ENCODE peak calls at places on chromosomes 16 and 17, in nine cellular contexts. U is AG20443; H is M059J; G is ELR; Q is activated CD4-positive, alpha-beta T cell treated with anti-CD3 and anti-CD28 coated beads, Interleukin-2, amount 10 ng/mL, durations not matched to agents 24 days and 14 days; P is AG04450; V is activated naive CD8-positive, alpha-beta T cell treated with anti-CD3 and anti-CD28 coated beads, Interleukin-2, amount 50 U/mL, for 24 hours; B is naive thymus-derived CD4-positive, alpha-beta T cell; M is Daoy. F is an unnamed sample.

GRCh38 chr17:57102122-57102521 is 17.1 kb downstream of the AKAP1 start:
- DNase-seq in V (no peak), U (no peak), H (no peak), G (no peak), Q (no peak), B (no peak), P (no peak), M (no peak), F (no peak)

GRCh38 chr17:46963571-46963970 is 15.5 kb downstream of the RPRML start:
- DNase-seq in B (no peak), V (no peak), U (no peak), G (no peak), H (no peak), M (no peak), P (no peak), Q (no peak), F (no peak)

GRCh38 chr16:15518412-15519351 is 84.3 kb downstream of the BMERB1 start:
- DNase-seq in V (no peak), M (no peak), U (peak; percentile 55), G (no peak), H (peak; percentile 47), B (no peak), P (peak; percentile 27), Q (no peak), F (peak; percentile 90)

GRCh38 chr17:11245187-11245586 is 4.2 kb downstream of the SHISA6 start:
- DNase-seq in V (no peak), U (no peak), H (no peak), B (no peak), G (no peak), M (no peak), Q (no peak), P (no peak), F (no peak)

GRCh38 chr17:51706098-51706497 is 445.8 kb downstream of the UTP18 start:
- DNase-seq in G (no peak), Q (no peak), V (no peak), U (no peak), B (no peak), H (no peak), M (no peak), P (no peak), F (no peak)

GRCh38 chr16:86338403-86339115 is 171.8 kb upstream of the FOXF1 start:
- DNase-seq in V (no peak), G (peak; percentile 45), U (no peak), H (no peak), Q (no peak), M (no peak), P (no peak), B (no peak), F (no peak)

GRCh38 chr17:63848834-63849689 is 6.6 kb upstream of the SMARCD2 start:
- DNase-seq in H (peak; percentile 38), G (peak; percentile 80), B (peak; percentile 94), P (peak; percentile 37), M (peak; percentile 64), Q (peak; percentile 99), V (peak; percentile 99), U (peak; percentile 97), F (peak; percentile 72)

GRCh38 chr17:32917842-32918241 is 10.1 kb upstream of the TMEM98 start:
- DNase-seq in G (no peak), H (no peak), Q (peak; percentile 42), B (no peak), V (no peak), U (no peak), M (no peak), P (no peak), F (no peak)

GRCh38 chr16:85610059-85610445 is 3.1 kb upstream of the GSE1 start:
- DNase-seq in P (no peak), Q (peak; percentile 61), U (no peak), B (no peak), V (no peak), G (no peak), H (no peak), M (no peak), F (no peak)

GRCh38 chr17:32525116-32525515 is 38.3 kb downstream of the CDK5R1 start:
- DNase-seq in B (no peak), M (peak; percentile 33), H (peak; percentile 54), V (no peak), Q (peak; percentile 50), U (peak; percentile 82), P (peak; percentile 27), G (no peak), F (peak; percentile 77)

GRCh38 chr17:63482509-63482908 is 5.6 kb downstream of the ACE start:
- DNase-seq in M (no peak), Q (no peak), P (no peak), G (no peak), V (no peak), U (no peak), B (no peak), H (no peak), F (no peak)

GRCh38 chr17:75845058-75845711 is 981 bp upstream of the UNC13D start:
- DNase-seq in H (peak; percentile 75), V (peak; percentile 76), B (no peak), U (peak; percentile 90), M (peak; percentile 81), Q (peak; percentile 88), G (peak; percentile 83), P (no peak), F (no peak)

GRCh38 chr17:71633391-71633849 is 487.4 kb upstream of the SOX9 start:
- DNase-seq in V (no peak), U (peak; percentile 68), P (peak; percentile 70), G (peak; percentile 97), Q (no peak), B (no peak), M (peak; percentile 56), H (peak; percentile 91), F (peak; percentile 96)

GRCh38 chr17:41615454-41615853 is 2.9 kb upstream of the KRT16 start:
- DNase-seq in M (peak; percentile 35), H (peak; percentile 42), U (no peak), B (no peak), V (no peak), Q (no peak), P (no peak), G (no peak), F (no peak)

GRCh38 chr16:57434003-57434402 is 13.2 kb downstream of the CIAPIN1 start:
- DNase-seq in H (no peak), Q (no peak), P (no peak), U (no peak), B (peak; percentile 75), G (no peak), V (no peak), M (no peak), F (no peak)

GRCh38 chr17:49439673-49440571 is 25.2 kb upstream of the PHB1 start:
- DNase-seq in V (no peak), M (no peak), B (no peak), H (peak; percentile 80), U (peak; percentile 62), G (peak; percentile 90), Q (no peak), P (no peak), F (peak; percentile 68)

GRCh38 chr16:7763111-7763510 is 430.5 kb downstream of the RBFOX1 start:
- DNase-seq in V (no peak), U (no peak), M (peak; percentile 17), Q (no peak), H (no peak), P (no peak), G (no peak), B (no peak), F (no peak)

GRCh38 chr16:15434425-15435215 is at the start of gene BMERB1:
- DNase-seq in M (peak; percentile 86), B (peak; percentile 18), H (peak; percentile 72), U (peak; percentile 96), G (peak; percentile 74), P (no peak), Q (peak; percentile 85), V (peak; percentile 82), F (peak; percentile 60)

GRCh38 chr16:23679274-23679985 is 741 bp downstream of the PLK1 start:
- DNase-seq in Q (peak; percentile 74), P (no peak), B (no peak), M (peak; percentile 58), U (peak; percentile 32), G (peak; percentile 69), V (peak; percentile 43), H (peak; percentile 67), F (peak; percentile 53)

GRCh38 chr16:24858219-24859041 is 12.7 kb downstream of the SLC5A11 start:
- DNase-seq in V (peak; percentile 65), U (peak; percentile 83), P (no peak), Q (peak; percentile 87), M (peak; percentile 63), G (peak; percentile 72), H (peak; percentile 65), B (peak; percentile 8), F (peak; percentile 26)

GRCh38 chr17:79801156-79802038 is 4.5 kb upstream of the CBX8 start:
- DNase-seq in Q (no peak), H (peak; percentile 40), P (no peak), G (no peak), V (no peak), M (peak; percentile 72), B (no peak), U (no peak), F (no peak)

GRCh38 chr17:72344613-72345012 is 223.8 kb downstream of the SOX9 start:
- DNase-seq in Q (no peak), V (no peak), U (no peak), P (no peak), B (no peak), M (no peak), G (no peak), H (no peak), F (peak; percentile 57)

GRCh38 chr17:32964541-32964940 is 27.1 kb upstream of the SPACA3 start:
- DNase-seq in V (no peak), H (no peak), M (no peak), B (no peak), U (no peak), G (no peak), Q (no peak), P (no peak), F (no peak)

GRCh38 chr17:27624555-27624954 is 6.4 kb upstream of the LGALS9 start:
- DNase-seq in H (no peak), B (no peak), Q (no peak), V (no peak), G (no peak), U (no peak), M (no peak), P (no peak), F (no peak)

GRCh38 chr16:10245002-10245401 is 62.8 kb upstream of the GRIN2A start:
- DNase-seq in G (no peak), Q (no peak), P (no peak), B (no peak), M (no peak), V (no peak), H (no peak), U (no peak), F (no peak)

GRCh38 chr17:70157151-70157550 is 12.2 kb upstream of the KCNJ2 start:
- DNase-seq in B (no peak), Q (no peak), H (no peak), U (no peak), V (no peak), P (no peak), M (no peak), G (no peak), F (no peak)

GRCh38 chr16:30407794-30408534 is 558 bp downstream of the ZNF771 start:
- DNase-seq in V (no peak), H (no peak), B (no peak), U (peak; percentile 76), P (no peak), Q (peak; percentile 62), M (peak; percentile 23), G (peak; percentile 45), F (no peak)

GRCh38 chr17:38885728-38886642 is 16.1 kb downstream of the LASP1 start:
- DNase-seq in M (no peak), B (no peak), H (no peak), V (no peak), Q (no peak), U (no peak), G (no peak), P (no peak), F (peak; percentile 49)

GRCh38 chr17:77654861-77655260 is 303.6 kb upstream of the TNRC6C start:
- DNase-seq in B (no peak), G (no peak), Q (no peak), M (no peak), H (no peak), V (no peak), P (no peak), U (no peak), F (no peak)

GRCh38 chr17:7262192-7263070 is at the start of gene CLDN7:
- DNase-seq in G (no peak), Q (no peak), V (no peak), U (no peak), H (no peak), P (no peak), M (no peak), B (no peak), F (no peak)